ENCODE peak calls at places on chromosome 13, in four cellular contexts. G, I, Z and K are unnamed samples.

GRCh38 chr13:30409911-30410704 is 12.2 kb upstream of the UBE2L5 start:
- DNase-seq in G (peak; percentile 64), I (peak; percentile 63), Z (no peak), K (no peak)

GRCh38 chr13:111977184-111977516 is 89.8 kb upstream of the SOX1 start:
- DNase-seq in G (no peak), I (no peak), Z (no peak), K (no peak)

GRCh38 chr13:42176286-42176685 is 95.7 kb upstream of the AKAP11 start:
- DNase-seq in G (no peak), I (no peak), Z (no peak), K (no peak)

GRCh38 chr13:77002590-77003190 is 10.8 kb downstream of the CLN5 start:
- DNase-seq in G (no peak), I (no peak), Z (no peak), K (peak; percentile 58)

GRCh38 chr13:93473441-93474270 is 247.0 kb downstream of the GPC6 start:
- DNase-seq in G (no peak), I (peak; percentile 39), Z (no peak), K (no peak)

GRCh38 chr13:87792878-87793277 is 121.7 kb downstream of the SLITRK5 start:
- DNase-seq in G (no peak), I (no peak), Z (no peak), K (no peak)

GRCh38 chr13:66940113-66940512 is 290.0 kb downstream of the PCDH9 start:
- DNase-seq in G (no peak), I (no peak), Z (no peak), K (no peak)

GRCh38 chr13:94128430-94128829 is 351.1 kb downstream of the DCT start:
- DNase-seq in G (peak; percentile 21), I (peak; percentile 40), Z (no peak), K (no peak)

GRCh38 chr13:64900039-64900438 is 2330.1 kb downstream of the PCDH9 start:
- DNase-seq in G (no peak), I (no peak), Z (no peak), K (no peak)

GRCh38 chr13:77891041-77891440 is 27.6 kb downstream of the EDNRB start:
- DNase-seq in G (no peak), I (no peak), Z (no peak), K (no peak)

GRCh38 chr13:30133554-30133912 is 173.8 kb downstream of the KATNAL1 start:
- DNase-seq in G (no peak), I (no peak), Z (peak; percentile 79), K (no peak)

GRCh38 chr13:25929816-25930215 is 122.0 kb downstream of the SHISA2 start:
- DNase-seq in G (no peak), I (no peak), Z (no peak), K (no peak)

GRCh38 chr13:26991508-26992181 is 180.0 kb downstream of the USP12 start:
- DNase-seq in G (no peak), I (no peak), Z (no peak), K (no peak)

GRCh38 chr13:70703755-70704154 is 595.5 kb upstream of the KLHL1 start:
- DNase-seq in G (no peak), I (no peak), Z (no peak), K (no peak)

GRCh38 chr13:62280590-62280989 is 864.9 kb upstream of the PCDH20 start:
- DNase-seq in G (no peak), I (no peak), Z (no peak), K (peak; percentile 63)

GRCh38 chr13:31161583-31162150 is at the start of gene HSPH1:
- DNase-seq in G (peak; percentile 98), I (peak; percentile 100), Z (peak; percentile 99), K (peak; percentile 99)

GRCh38 chr13:74570046-74570445 is 435.8 kb upstream of the KLF12 start:
- DNase-seq in G (no peak), I (no peak), Z (no peak), K (no peak)

GRCh38 chr13:22866221-22866620 is 314.6 kb upstream of the SGCG start:
- DNase-seq in G (no peak), I (no peak), Z (no peak), K (no peak)

GRCh38 chr13:91369432-91369831 is 21.9 kb downstream of the MIR17HG start:
- DNase-seq in G (no peak), I (no peak), Z (no peak), K (no peak)

GRCh38 chr13:79749985-79750551 is 269.1 kb downstream of the NDFIP2 start:
- DNase-seq in G (peak; percentile 69), I (peak; percentile 66), Z (peak; percentile 34), K (no peak)

GRCh38 chr13:50123515-50123861 is 108.2 kb downstream of the KCNRG start:
- DNase-seq in G (no peak), I (no peak), Z (no peak), K (no peak)

GRCh38 chr13:60620611-60621395 is 223.8 kb downstream of the TDRD3 start:
- DNase-seq in G (no peak), I (no peak), Z (no peak), K (no peak)

GRCh38 chr13:44300895-44301638 is 72.6 kb upstream of the SERP2 start:
- DNase-seq in G (peak; percentile 52), I (peak; percentile 53), Z (no peak), K (no peak)

GRCh38 chr13:19861762-19862161 is 1.7 kb downstream of the ZMYM5 start:
- DNase-seq in G (no peak), I (no peak), Z (no peak), K (no peak)

GRCh38 chr13:39684531-39685137 is 29.2 kb downstream of the COG6 start:
- DNase-seq in G (no peak), I (no peak), Z (no peak), K (peak; percentile 88)

GRCh38 chr13:28313579-28313978 is 175.2 kb downstream of the PAN3 start:
- DNase-seq in G (no peak), I (no peak), Z (no peak), K (peak; percentile 53)

GRCh38 chr13:38628554-38628953 is 58.3 kb upstream of the FREM2 start:
- DNase-seq in G (no peak), I (no peak), Z (no peak), K (no peak)

GRCh38 chr13:114044486-114044885 is 70.6 kb upstream of the C13orf46 start:
- DNase-seq in G (peak; percentile 57), I (peak; percentile 71), Z (no peak), K (no peak)
- H3K4me1 ChIP-seq in G (peaks cover 17% of the 10 kb centered on the region), I (no peaks in the 10 kb centered on the region), Z (peaks cover 25% of the 10 kb centered on the region), K (no peaks in the 10 kb centered on the region)

GRCh38 chr13:21486322-21486721 is 27.2 kb upstream of the ZDHHC20 start:
- DNase-seq in G (no peak), I (no peak), Z (no peak), K (no peak)

GRCh38 chr13:21481359-21481758 is 22.3 kb upstream of the ZDHHC20 start:
- DNase-seq in G (no peak), I (no peak), Z (no peak), K (no peak)

GRCh38 chr13:21478881-21479808 is 20.0 kb upstream of the ZDHHC20 start:
- DNase-seq in G (no peak), I (no peak), Z (peak; percentile 30), K (peak; percentile 89)

DNA sequence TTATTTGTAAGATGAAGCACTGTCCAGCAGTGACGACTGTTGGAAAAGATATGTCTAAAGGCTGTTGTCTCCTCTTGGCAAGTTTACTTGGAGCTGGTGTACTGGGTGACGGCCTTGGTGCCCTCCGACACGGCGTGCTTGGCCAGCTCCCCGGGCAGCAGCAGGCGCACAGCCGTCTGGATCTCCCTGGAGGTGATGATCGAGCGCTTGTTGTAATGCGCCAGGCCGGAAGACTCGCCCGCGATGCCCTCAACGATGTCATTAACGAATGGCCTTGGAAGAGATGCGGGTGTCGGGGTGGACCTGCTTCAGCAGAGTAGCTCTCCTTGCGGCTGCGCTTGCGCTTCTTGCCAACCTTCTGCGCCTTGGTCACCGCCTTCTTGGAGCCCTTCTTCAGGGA is 24.6 kb upstream of the ZDHHC20 start:
- DNase-seq in G (no peak), I (peak; percentile 70), Z (no peak), K (no peak)
- H3K4me1 ChIP-seq in G (no peaks in the 10 kb centered on the region), I (no peaks in the 10 kb centered on the region), Z (peaks cover 4% of the 10 kb centered on the region), K (no peaks in the 10 kb centered on the region)

DNA sequence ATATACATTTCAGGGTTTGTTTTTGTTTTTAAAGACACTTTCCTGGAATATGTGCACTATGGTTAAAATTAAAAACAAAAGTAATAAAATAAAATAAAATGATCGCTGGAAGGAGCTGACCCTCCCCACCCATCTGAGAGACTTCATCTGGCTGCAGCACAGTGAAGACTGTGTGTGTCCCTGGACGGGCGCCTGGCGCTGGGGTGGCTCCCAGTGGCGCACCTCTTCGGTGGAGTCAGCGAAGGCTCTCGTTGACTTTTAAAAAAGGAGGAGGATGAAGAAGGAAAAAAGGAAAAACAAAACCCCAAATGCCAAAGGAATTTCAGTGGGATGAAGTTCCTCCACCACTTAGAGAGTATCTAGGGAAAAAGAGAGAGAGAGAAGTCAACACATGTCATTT is 124.1 kb downstream of the STK24 start:
- DNase-seq in G (no peak), I (peak; percentile 60), Z (no peak), K (no peak)
- H3K4me1 ChIP-seq in G (peaks cover 14% of the 10 kb centered on the region), I (peaks cover 11% of the 10 kb centered on the region), Z (peaks cover 7% of the 10 kb centered on the region), K (no peaks in the 10 kb centered on the region)

GRCh38 chr13:21020581-21020980 is 40.8 kb downstream of the LATS2 start:
- DNase-seq in G (no peak), I (no peak), Z (no peak), K (no peak)
- H3K4me1 ChIP-seq in G (peaks cover 12% of the 10 kb centered on the region), I (peaks cover 12% of the 10 kb centered on the region), Z (peaks cover 18% of the 10 kb centered on the region), K (no peaks in the 10 kb centered on the region)

GRCh38 chr13:97257800-97258799 is 36.0 kb downstream of the MBNL2 start:
- DNase-seq in G (peak; percentile 75), I (peak; percentile 77), Z (no peak), K (no peak)

GRCh38 chr13:97262058-97262457 is 39.9 kb downstream of the MBNL2 start:
- DNase-seq in G (no peak), I (no peak), Z (no peak), K (no peak)

GRCh38 chr13:97258801-97259200 is 36.7 kb downstream of the MBNL2 start:
- DNase-seq in G (no peak), I (no peak), Z (no peak), K (no peak)

GRCh38 chr13:97261254-97262015 is 39.3 kb downstream of the MBNL2 start:
- DNase-seq in G (no peak), I (no peak), Z (no peak), K (no peak)

GRCh38 chr13:97259787-97260641 is 37.9 kb downstream of the MBNL2 start:
- DNase-seq in G (no peak), I (no peak), Z (no peak), K (no peak)
- H3K4me1 ChIP-seq in G (peaks cover 20% of the 10 kb centered on the region), I (peaks cover 46% of the 10 kb centered on the region), Z (peaks cover 48% of the 10 kb centered on the region), K (peaks cover 4% of the 10 kb centered on the region)

GRCh38 chr13:45337395-45337794 is 3.6 kb downstream of the TPT1 start:
- DNase-seq in G (no peak), I (no peak), Z (no peak), K (peak; percentile 29)
- H3K4me1 ChIP-seq in G (peaks cover 21% of the 10 kb centered on the region), I (peaks cover 7% of the 10 kb centered on the region), Z (peaks cover 56% of the 10 kb centered on the region), K (peaks cover 33% of the 10 kb centered on the region)